ENCODE peak calls at places on chromosomes 13 and 19, in eight cellular contexts. R is uterus; D is substantia nigra; C is neural progenitor cell; W is left ventricle myocardium inferior; X is effector memory CD4-positive, alpha-beta T cell; O is tibial nerve; A is dorsolateral prefrontal cortex. G is an unnamed sample.

GRCh38 chr13:64061649-64062048 is 2646.0 kb upstream of the PCDH20 start:
- DNase-seq in R (no peak), A (no peak), X (no peak), W (no peak), C (no peak), O (no peak), D (no peak), G (no peak)

GRCh38 chr19:12994701-12995595 is at the start of gene NFIX:
- DNase-seq in O (peak), A (no peak), D (peak), C (peak), X (peak), R (peak), W (peak), G (no peak)

GRCh38 chr13:25380082-25380481 is 8.3 kb downstream of the ATP8A2 start:
- DNase-seq in A (no peak), X (no peak), W (no peak), R (no peak), O (no peak), D (no peak), C (no peak), G (no peak)

GRCh38 chr19:38606131-38606530 is 11.6 kb downstream of the MAP4K1 start:
- DNase-seq in O (no peak), A (no peak), R (no peak), D (no peak), W (no peak), X (no peak), C (peak), G (no peak)

GRCh38 chr13:21365574-21365973 is 93.5 kb downstream of the ZDHHC20 start:
- DNase-seq in W (no peak), O (no peak), R (no peak), A (no peak), X (no peak), D (no peak), C (no peak), G (peak)

GRCh38 chr13:100673831-100674362 is 698 bp downstream of the TMTC4 start:
- DNase-seq in R (peak), W (peak), D (peak), X (peak), C (no peak), O (no peak), A (no peak), G (peak)

GRCh38 chr19:50798943-50799851 is 9.0 kb downstream of the ACP4 start:
- DNase-seq in W (no peak), C (no peak), X (no peak), O (no peak), D (no peak), R (no peak), A (no peak), G (no peak)

GRCh38 chr13:59259416-59260000 is 904.2 kb downstream of the DIAPH3 start:
- DNase-seq in W (no peak), X (no peak), C (peak), A (no peak), D (no peak), R (no peak), O (no peak), G (no peak)

GRCh38 chr19:47427241-47428176 is 8.2 kb upstream of the MEIS3 start:
- DNase-seq in X (peak), O (peak), W (peak), C (peak), D (no peak), A (peak), R (peak), G (peak)

GRCh38 chr13:109592776-109593175 is 193.6 kb downstream of the IRS2 start:
- DNase-seq in R (no peak), D (no peak), C (no peak), X (no peak), A (no peak), W (no peak), O (no peak), G (no peak)

GRCh38 chr19:32519023-32519422 is 62.0 kb upstream of the PDCD5 start:
- DNase-seq in D (no peak), X (no peak), R (no peak), C (no peak), A (no peak), O (no peak), W (no peak), G (no peak)

GRCh38 chr13:113296842-113297369 is at the start of gene LAMP1:
- DNase-seq in C (peak), O (peak), A (peak), W (peak), X (peak), D (peak), R (peak), G (peak)

GRCh38 chr13:35926859-35927530 is 204.2 kb downstream of the DCLK1 start:
- DNase-seq in D (no peak), C (no peak), O (peak), R (peak), X (no peak), A (no peak), W (no peak), G (no peak)

GRCh38 chr13:35925669-35926068 is 205.5 kb downstream of the DCLK1 start:
- DNase-seq in R (no peak), A (no peak), O (no peak), X (no peak), D (no peak), W (no peak), C (no peak), G (no peak)

GRCh38 chr13:35923347-35923746 is 207.8 kb downstream of the DCLK1 start:
- DNase-seq in D (no peak), A (no peak), O (no peak), W (peak), X (no peak), C (no peak), R (no peak), G (no peak)

GRCh38 chr13:35930665-35931631 is 200.2 kb downstream of the DCLK1 start:
- DNase-seq in W (no peak), A (no peak), C (no peak), O (no peak), X (no peak), D (no peak), R (no peak), G (no peak)

DNA sequence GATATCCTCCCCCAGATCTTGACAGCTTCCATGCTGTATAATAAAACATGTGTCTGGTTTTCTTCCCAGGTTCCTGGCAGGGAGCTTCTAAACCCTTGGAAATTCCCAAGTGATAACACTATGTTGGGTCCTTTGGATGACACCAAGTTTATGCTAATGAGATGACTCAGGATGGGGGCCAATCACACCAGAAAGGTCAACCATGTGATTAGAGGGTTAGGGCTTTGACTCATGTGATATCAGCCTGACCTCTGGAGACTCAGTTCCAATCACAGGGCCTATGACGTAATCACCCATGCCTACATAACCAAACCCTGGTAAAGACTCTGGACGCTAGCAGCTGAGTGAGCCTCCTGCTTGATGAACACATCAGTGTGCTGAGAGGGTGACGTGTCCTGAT is 203.6 kb downstream of the DCLK1 start:
- DNase-seq in O (no peak), C (no peak), D (no peak), W (no peak), A (no peak), X (no peak), R (peak), G (no peak)
- H3K27ac ChIP-seq in O (peak), C (no peak), D (no peak), W (no peak), A (no peak), X (no peak), R (peak), G (peak)

GRCh38 chr13:37107868-37108267 is 2.4 kb upstream of the CSNK1A1L start:
- DNase-seq in R (no peak), O (no peak), D (no peak), A (no peak), C (no peak), X (no peak), W (no peak), G (no peak)
- H3K27ac ChIP-seq in R (no peak), O (no peak), D (no peak), A (no peak), C (no peak), X (no peak), W (no peak), G (no peak)

DNA sequence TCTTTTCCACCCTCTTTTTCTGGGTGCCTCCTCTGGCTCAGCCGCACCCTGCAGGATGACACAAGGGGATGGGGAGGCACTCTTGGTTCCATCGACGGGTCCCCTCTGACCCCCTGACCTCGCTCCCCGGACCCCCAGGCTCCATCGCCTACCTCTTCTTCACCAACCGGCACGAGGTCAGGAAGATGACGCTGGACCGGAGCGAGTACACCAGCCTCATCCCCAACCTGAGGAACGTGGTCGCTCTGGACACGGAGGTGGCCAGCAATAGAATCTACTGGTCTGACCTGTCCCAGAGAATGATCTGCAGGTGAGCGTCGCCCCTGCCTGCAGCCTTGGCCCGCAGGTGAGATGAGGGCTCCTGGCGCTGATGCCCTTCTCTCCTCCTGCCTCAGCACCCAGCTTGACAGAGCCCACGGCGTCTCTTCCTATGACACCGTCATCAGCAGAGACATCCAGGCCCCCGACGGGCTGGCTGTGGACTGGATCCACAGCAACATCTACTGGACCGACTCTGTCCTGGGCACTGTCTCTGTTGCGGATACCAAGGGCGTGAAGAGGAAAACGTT is 24.0 kb downstream of the LDLR start:
- DNase-seq in O (no peak), R (no peak), C (no peak), A (no peak), W (no peak), X (no peak), D (no peak), G (no peak)
- H3K27ac ChIP-seq in O (no peak), R (no peak), C (no peak), A (no peak), W (no peak), X (no peak), D (no peak), G (no peak)

GRCh38 chr19:52936151-52936957 is 13.1 kb upstream of the ZNF888 start:
- DNase-seq in A (no peak), D (no peak), X (no peak), R (no peak), O (no peak), W (no peak), C (no peak), G (no peak)
- H3K27ac ChIP-seq in A (no peak), D (no peak), X (no peak), R (no peak), O (no peak), W (no peak), C (no peak), G (no peak)

GRCh38 chr19:2623743-2624142 is 78.8 kb downstream of the GNG7 start:
- DNase-seq in W (no peak), R (no peak), X (no peak), A (no peak), O (no peak), D (no peak), C (no peak), G (no peak)

GRCh38 chr19:2627319-2627829 is 75.1 kb downstream of the GNG7 start:
- DNase-seq in X (peak), O (peak), C (no peak), R (peak), D (peak), A (peak), W (peak), G (peak)

GRCh38 chr19:2624537-2625091 is 77.9 kb downstream of the GNG7 start:
- DNase-seq in A (no peak), C (peak), O (no peak), W (peak), X (no peak), D (no peak), R (no peak), G (no peak)

GRCh38 chr19:2627855-2628254 is 74.6 kb downstream of the GNG7 start:
- DNase-seq in D (no peak), X (no peak), C (no peak), R (no peak), A (no peak), W (no peak), O (no peak), G (no peak)

DNA sequence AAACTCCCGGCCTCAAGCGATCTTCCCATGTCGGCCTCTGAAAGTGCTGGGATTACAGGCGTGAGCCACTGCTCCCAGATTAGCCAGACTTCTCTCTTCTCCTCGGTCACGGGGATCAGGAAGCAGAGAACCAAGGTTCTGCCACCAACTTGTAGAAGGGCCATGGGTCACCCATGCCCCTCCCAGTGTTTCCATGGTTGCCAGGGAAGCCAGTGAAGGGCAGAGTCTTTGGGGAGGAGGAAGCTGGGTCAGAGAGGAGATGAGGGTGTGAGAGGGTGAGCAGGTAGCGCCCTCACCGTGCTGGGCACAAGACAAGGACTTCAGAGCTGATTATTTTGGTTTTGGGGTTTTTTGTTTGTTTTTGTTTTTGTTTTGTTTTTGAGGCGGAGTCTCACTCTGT is 77.1 kb downstream of the GNG7 start:
- DNase-seq in O (no peak), D (no peak), C (no peak), R (no peak), X (no peak), W (peak), A (no peak), G (no peak)
- H3K27ac ChIP-seq in O (no peak), D (no peak), C (no peak), R (no peak), X (no peak), W (peak), A (no peak), G (peak)

GRCh38 chr13:40271511-40271910 is 394.9 kb downstream of the FOXO1 start:
- DNase-seq in C (no peak), W (peak), D (no peak), R (peak), X (no peak), O (peak), A (peak), G (no peak)

GRCh38 chr13:40271931-40272775 is 394.3 kb downstream of the FOXO1 start:
- DNase-seq in W (peak), D (no peak), C (no peak), O (peak), R (peak), X (no peak), A (peak), G (peak)

GRCh38 chr13:40275155-40275554 is 391.3 kb downstream of the FOXO1 start:
- DNase-seq in W (no peak), A (no peak), D (no peak), R (no peak), O (no peak), X (no peak), C (no peak), G (no peak)

GRCh38 chr13:40273173-40274000 is 393.1 kb downstream of the FOXO1 start:
- DNase-seq in X (no peak), D (no peak), A (peak), C (no peak), O (no peak), W (no peak), R (no peak), G (no peak)

GRCh38 chr13:40272776-40273139 is 393.7 kb downstream of the FOXO1 start:
- DNase-seq in A (no peak), D (no peak), O (no peak), X (no peak), C (no peak), R (peak), W (no peak), G (no peak)
- H3K27ac ChIP-seq in A (peak), D (peak), O (peak), X (no peak), C (no peak), R (peak), W (peak), G (peak)

DNA sequence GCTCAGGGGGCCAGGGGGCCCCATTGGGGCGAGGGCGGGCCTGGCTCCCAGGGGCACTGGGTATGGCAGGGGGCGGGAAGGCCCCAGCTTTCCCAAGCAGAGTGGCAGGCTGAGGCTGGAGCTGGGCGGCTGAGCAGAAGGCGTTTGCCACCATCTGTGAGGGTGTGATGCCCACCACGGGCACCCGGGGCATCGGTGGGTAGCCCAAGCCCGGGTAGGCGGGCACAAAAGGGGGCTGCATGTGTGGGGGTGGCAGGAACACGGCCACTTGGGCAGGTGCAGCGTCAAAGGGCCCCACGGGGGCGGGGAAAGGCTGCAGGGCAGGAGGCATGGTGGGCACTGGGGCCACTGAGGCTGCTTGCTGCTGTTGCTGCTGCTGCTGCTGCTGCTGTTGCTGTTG is 22.8 kb downstream of the NUMBL start:
- DNase-seq in C (no peak), A (no peak), R (no peak), O (no peak), W (peak), X (no peak), D (no peak), G (no peak)
- H3K27ac ChIP-seq in C (no peak), A (no peak), R (no peak), O (no peak), W (no peak), X (no peak), D (no peak), G (no peak)

G was measured in right atrium auricular region.